ENCODE peak calls at places on chromosomes 1 and 21, in four cellular contexts. R is heart left ventricle; U is fibroblast of lung; A is CD8-positive, alpha-beta memory T cell. J is an unnamed sample. For H3K9me3, the result is how much of the 10 kb centered on the place peaks cover.

GRCh38 chr1:7587726-7588456 is 183.2 kb upstream of the VAMP3 start:
- DNase-seq in A (no peak), U (no peak), R (no peak), J (no peak)

GRCh38 chr1:155174334-155175280 is 958 bp downstream of the TRIM46 start:
- DNase-seq in U (peak), A (peak), R (no peak), J (peak)

GRCh38 chr1:114346480-114347029 is 164.4 kb downstream of the TRIM33 start:
- DNase-seq in A (peak), R (peak), U (peak), J (peak)

GRCh38 chr1:78101514-78101913 is 55.7 kb downstream of the GIPC2 start:
- DNase-seq in U (peak), A (no peak), R (peak), J (no peak)

GRCh38 chr1:237186733-237187132 is 144.7 kb downstream of the RYR2 start:
- DNase-seq in A (no peak), U (no peak), R (no peak), J (no peak)

GRCh38 chr1:5532811-5533210 is 459.4 kb downstream of the NPHP4 start:
- DNase-seq in U (no peak), A (no peak), R (no peak), J (no peak)

GRCh38 chr21:29196021-29196663 is 65.7 kb downstream of the MAP3K7CL start:
- DNase-seq in A (no peak), R (peak), U (peak), J (peak)

GRCh38 chr1:153509729-153510354 is 25.9 kb downstream of the S100A6 start:
- DNase-seq in R (no peak), A (peak), U (no peak), J (peak)

GRCh38 chr1:186055846-186056245 is 319.2 kb downstream of the TPR start:
- DNase-seq in R (no peak), A (no peak), U (peak), J (no peak)

GRCh38 chr1:202133016-202133415 is 10.3 kb downstream of the GPR37L1 start:
- DNase-seq in U (no peak), R (peak), A (no peak), J (no peak)

GRCh38 chr21:29315155-29315749 is 16.5 kb downstream of the BACH1 start:
- DNase-seq in A (no peak), U (no peak), R (no peak), J (no peak)

GRCh38 chr1:2354511-2355407 is 36.6 kb downstream of the MORN1 start:
- DNase-seq in A (no peak), R (no peak), U (no peak), J (no peak)

GRCh38 chr1:89697397-89697796 is 64.5 kb downstream of the LRRC8C start:
- DNase-seq in R (no peak), A (no peak), U (no peak), J (no peak)

GRCh38 chr1:59057211-59057694 is 239.6 kb upstream of the FGGY start:
- DNase-seq in R (peak), U (peak), A (no peak), J (no peak)

GRCh38 chr1:4353090-4353856 is 301.1 kb upstream of the AJAP1 start:
- DNase-seq in R (no peak), U (no peak), A (no peak), J (no peak)
- H3K9me3 ChIP-seq in R (under half), U (under half), A (under half), J (under half)

DNA sequence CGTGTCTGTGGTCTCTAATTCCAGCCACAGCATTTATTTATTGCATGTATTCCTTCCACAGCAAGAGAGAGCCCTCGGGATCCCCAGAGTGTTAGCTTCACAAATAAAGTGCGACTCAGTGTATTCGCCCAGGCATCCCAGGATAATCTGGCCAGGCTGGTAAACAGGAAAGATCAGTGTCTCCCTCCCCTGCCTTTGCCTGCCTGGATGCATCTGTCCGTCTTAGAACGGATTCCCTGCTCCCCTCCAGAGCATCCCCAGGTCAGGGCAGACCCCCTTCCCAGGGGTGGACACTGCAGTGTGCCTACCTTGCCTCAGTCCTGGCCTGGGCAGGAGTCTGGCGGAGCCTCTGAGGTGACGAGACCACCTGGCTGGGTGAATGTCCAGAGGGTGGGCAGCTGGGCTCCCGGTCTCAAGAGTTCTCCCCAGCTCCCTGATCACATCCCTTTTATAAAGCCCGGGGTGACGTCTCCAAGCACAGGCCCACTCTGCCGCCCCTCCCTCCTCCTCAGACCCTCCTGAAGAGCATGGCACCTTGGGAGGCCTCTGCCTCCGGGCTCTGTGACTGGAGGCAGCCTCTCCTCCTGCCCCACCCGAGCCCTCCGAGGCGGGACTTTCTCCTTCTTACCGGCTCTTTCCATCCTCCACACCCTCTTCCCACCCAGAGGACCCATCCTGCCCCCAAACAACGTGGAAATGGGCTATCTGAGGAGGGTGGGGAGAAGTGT is at the start of gene KISS1:
- DNase-seq in R (no peak), U (no peak), A (no peak), J (no peak)
- H3K4me3 ChIP-seq in R (no peak), U (no peak), A (no peak), J (no peak)

GRCh38 chr21:42564561-42564971 is 50.9 kb downstream of the SLC37A1 start:
- DNase-seq in R (no peak), U (no peak), A (no peak), J (no peak)

GRCh38 chr21:42565886-42566523 is 52.4 kb downstream of the SLC37A1 start:
- DNase-seq in R (no peak), A (no peak), U (no peak), J (no peak)

GRCh38 chr21:42563261-42564045 is 49.8 kb downstream of the SLC37A1 start:
- DNase-seq in R (no peak), U (no peak), A (no peak), J (no peak)

GRCh38 chr21:42566524-42567180 is 53.0 kb downstream of the SLC37A1 start:
- DNase-seq in R (no peak), A (no peak), U (no peak), J (no peak)

DNA sequence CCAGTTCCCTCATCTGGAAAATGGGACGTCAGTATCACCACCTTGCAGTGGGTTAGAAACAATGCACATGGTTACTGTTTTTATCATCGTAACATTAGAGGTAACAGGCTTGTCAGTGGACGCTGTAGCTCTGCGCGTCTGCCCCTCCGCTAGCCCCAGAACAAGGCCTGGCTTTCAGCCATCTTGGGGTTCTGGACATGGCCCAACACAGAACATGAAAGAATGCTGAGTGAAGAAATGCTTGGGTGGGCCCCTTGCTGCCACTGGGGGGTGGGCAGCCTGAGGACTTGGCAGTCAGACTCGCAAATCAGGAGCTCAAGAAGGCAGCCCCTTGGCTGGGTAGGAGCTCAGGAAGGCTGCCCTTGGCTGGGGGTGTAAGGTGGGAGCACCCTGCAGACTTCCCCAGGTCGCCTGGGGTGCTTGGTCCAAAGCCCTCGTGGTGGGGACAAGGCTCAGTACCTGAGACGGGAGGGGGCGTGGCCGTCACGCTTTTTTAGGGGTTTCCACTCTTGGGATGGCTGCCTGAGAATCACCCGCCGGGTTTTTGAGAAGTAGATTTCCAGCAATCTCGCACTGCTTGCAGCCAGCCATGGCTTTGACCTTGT is 51.7 kb downstream of the SLC37A1 start:
- DNase-seq in R (no peak), U (no peak), A (no peak), J (no peak)
- H3K27ac ChIP-seq in R (no peak), U (no peak), A (no peak), J (no peak)

GRCh38 chr1:247047702-247048101 is 30.9 kb downstream of the ZNF670 start:
- DNase-seq in U (no peak), A (no peak), R (no peak), J (no peak)

GRCh38 chr1:247037483-247038320 is 29.8 kb upstream of the ZNF695 start:
- DNase-seq in R (no peak), A (no peak), U (no peak), J (no peak)

GRCh38 chr1:247047260-247047659 is 31.4 kb downstream of the ZNF670 start:
- DNase-seq in R (no peak), A (no peak), U (no peak), J (no peak)

GRCh38 chr1:247043406-247043805 is 35.2 kb downstream of the ZNF670 start:
- DNase-seq in A (no peak), R (no peak), U (no peak), J (no peak)
- H3K9me3 ChIP-seq in A (under half), R (half or more), U (under half), J (under half)

GRCh38 chr1:21619041-21619947 is 49.9 kb downstream of the RAP1GAP start:
- DNase-seq in R (no peak), U (no peak), A (no peak), J (no peak)
- H3K4me3 ChIP-seq in R (no peak), U (no peak), A (no peak), J (no peak)

J was measured in effector memory CD4-positive, alpha-beta T cell.